ENCODE peak calls at places on chromosomes 2 and 18, in eight cellular contexts. N is mesothelial cell of epicardium, Y is retinal pigment epithelial cell, R is fibroblast of the aortic adventitia, S is SK-N-SH, H is astrocyte of the spinal cord, C is AG09309, Q is coronary artery. G is an unnamed sample.

GRCh38 chr2:216756435-216756834 is 61.1 kb upstream of the IGFBP5 start:
- DNase-seq in S (no peak), H (no peak), Q (no peak), C (no peak), N (no peak), R (no peak), Y (no peak), G (no peak)

GRCh38 chr2:69581774-69582581 is 61.6 kb downstream of the AAK1 start:
- DNase-seq in H (peak; percentile 25), R (peak; percentile 50), C (no peak), N (no peak), Y (no peak), S (no peak), Q (no peak), G (no peak)

GRCh38 chr18:51188024-51188701 is 9.3 kb downstream of the MEX3C start:
- DNase-seq in S (no peak), R (no peak), N (no peak), Y (no peak), H (no peak), Q (no peak), C (no peak), G (no peak)

GRCh38 chr18:23703057-23703986 is 14.1 kb downstream of the LAMA3 start:
- DNase-seq in N (no peak), Q (peak; percentile 33), Y (no peak), C (no peak), S (peak; percentile 67), R (peak; percentile 83), H (peak; percentile 73), G (no peak)

GRCh38 chr2:119711352-119711751 is 32.4 kb downstream of the TMEM177 start:
- DNase-seq in R (no peak), H (no peak), Y (no peak), S (no peak), C (no peak), N (no peak), Q (no peak), G (no peak)

GRCh38 chr18:3330622-3331021 is 68.7 kb downstream of the MYL12B start:
- DNase-seq in Y (no peak), H (no peak), S (no peak), Q (no peak), N (no peak), R (no peak), C (no peak), G (no peak)

GRCh38 chr2:176056411-176056810 is 27.4 kb downstream of the EVX2 start:
- DNase-seq in H (no peak), R (no peak), Y (no peak), N (no peak), Q (no peak), C (no peak), S (no peak), G (no peak)

GRCh38 chr18:50151876-50152275 is 43.1 kb downstream of the MYO5B start:
- DNase-seq in H (peak; percentile 13), C (no peak), S (no peak), Y (peak; percentile 35), Q (no peak), N (no peak), R (peak; percentile 22), G (no peak)

GRCh38 chr2:177495945-177496344 is 103.4 kb downstream of the AGPS start:
- DNase-seq in H (no peak), N (no peak), S (peak; percentile 13), C (no peak), Y (no peak), R (no peak), Q (no peak), G (no peak)

GRCh38 chr2:9355270-9355669 is 68.1 kb downstream of the ITGB1BP1 start:
- DNase-seq in S (no peak), C (no peak), Y (no peak), N (no peak), R (no peak), H (no peak), Q (no peak), G (no peak)

GRCh38 chr2:190625691-190626090 is 23.2 kb upstream of the NAB1 start:
- DNase-seq in H (no peak), S (no peak), R (no peak), Q (no peak), Y (no peak), N (no peak), C (no peak), G (no peak)

GRCh38 chr2:10873790-10874437 is 37.8 kb upstream of the KCNF1 start:
- DNase-seq in H (no peak), C (no peak), N (no peak), Y (no peak), Q (no peak), S (no peak), R (peak; percentile 8), G (no peak)

GRCh38 chr2:114968748-114969400 is 526.4 kb downstream of the DPP10 start:
- DNase-seq in C (no peak), Q (no peak), H (no peak), N (no peak), S (no peak), R (no peak), Y (no peak), G (no peak)
- TF ChIP-seq CTCF in C (no peak), Q (no peak), H (no peak), N (no peak), S (no peak), R (no peak), Y (no peak), G (no peak)

GRCh38 chr18:67269206-67269605 is 247.3 kb downstream of the DSEL start:
- DNase-seq in N (no peak), Q (no peak), H (no peak), S (no peak), R (no peak), C (no peak), Y (no peak), G (no peak)

GRCh38 chr18:67266246-67266570 is 250.3 kb downstream of the DSEL start:
- DNase-seq in C (no peak), H (no peak), N (no peak), Q (no peak), R (no peak), S (no peak), Y (no peak), G (no peak)

GRCh38 chr18:67266591-67267237 is 249.8 kb downstream of the DSEL start:
- DNase-seq in N (no peak), C (peak; percentile 28), H (peak; percentile 57), Y (no peak), R (peak; percentile 47), Q (no peak), S (no peak), G (no peak)

GRCh38 chr18:67268530-67268929 is 248.0 kb downstream of the DSEL start:
- DNase-seq in N (no peak), H (no peak), C (no peak), Q (no peak), S (no peak), Y (no peak), R (no peak), G (no peak)

DNA sequence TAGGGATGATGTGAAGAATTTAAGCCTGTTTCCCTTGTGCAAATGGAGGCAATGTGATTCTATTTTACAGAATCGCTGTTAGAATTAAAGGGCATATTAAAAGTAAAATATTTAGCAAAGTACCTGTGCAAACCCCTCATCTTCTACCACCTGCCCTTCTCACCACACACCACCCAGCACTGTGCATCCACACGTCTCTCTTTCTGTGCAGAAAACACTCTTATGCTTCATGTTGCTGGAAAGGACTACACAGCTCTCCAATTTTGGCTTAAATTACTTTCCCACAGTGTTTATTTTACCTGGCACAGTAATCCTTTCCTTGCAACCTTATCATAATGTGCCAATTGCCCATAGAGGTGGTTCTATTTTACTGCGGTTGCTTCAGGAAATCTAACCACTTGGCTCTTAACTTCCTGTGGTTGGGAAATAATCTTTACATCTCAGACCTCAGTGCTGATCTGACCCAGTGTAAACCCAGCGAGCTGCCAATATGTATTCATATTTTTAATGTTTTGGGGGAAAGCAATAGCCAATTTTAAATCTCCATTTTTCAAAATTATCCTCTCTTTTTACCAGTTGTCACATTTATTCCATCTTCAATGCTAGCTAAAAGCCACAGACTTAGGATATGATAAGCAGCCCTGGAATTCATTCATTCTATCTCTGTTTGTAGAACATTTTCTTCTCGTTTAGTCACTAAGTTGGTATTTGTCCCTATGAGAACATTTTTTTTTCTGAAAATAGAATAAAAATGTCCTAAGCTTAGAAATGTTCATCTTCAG is 250.9 kb downstream of the DSEL start:
- DNase-seq in Q (no peak), H (peak; percentile 94), S (no peak), Y (peak; percentile 20), N (no peak), C (peak; percentile 17), R (peak; percentile 94), G (no peak)
- TF ChIP-seq CTCF in Q (no peak), H (no peak), S (no peak), Y (no peak), N (no peak), C (no peak), R (no peak), G (no peak)

GRCh38 chr2:30883184-30883583 is 75.9 kb upstream of the CAPN13 start:
- DNase-seq in C (no peak), S (no peak), Y (no peak), N (no peak), R (no peak), Q (no peak), H (no peak), G (no peak)
- TF ChIP-seq CTCF in C (no peak), S (no peak), Y (no peak), N (no peak), R (no peak), Q (no peak), H (no peak), G (no peak)

DNA sequence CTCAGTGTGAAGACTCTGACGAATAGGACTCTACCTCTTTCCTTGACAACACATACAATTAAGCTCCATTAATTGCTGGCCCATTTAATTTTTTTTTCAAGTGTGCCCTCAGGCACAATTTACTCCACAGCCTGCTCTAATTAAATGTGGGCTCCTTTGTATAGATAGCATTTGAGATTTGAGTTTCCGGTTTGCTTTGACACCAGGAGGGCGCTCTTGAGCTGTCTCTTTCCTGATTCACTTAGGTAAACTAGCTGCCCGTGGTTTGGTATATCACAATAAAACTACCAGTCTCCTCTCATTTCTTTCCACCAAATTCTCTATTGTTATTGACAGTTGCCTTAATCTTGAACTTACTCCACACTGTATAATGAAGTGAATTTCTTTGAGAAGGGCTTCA is 666.0 kb downstream of the DSC3 start:
- DNase-seq in R (no peak), C (no peak), Y (no peak), Q (no peak), H (no peak), N (no peak), S (no peak), G (no peak)
- TF ChIP-seq CTCF in R (no peak), C (no peak), Y (peak; percentile 22), Q (no peak), H (peak; percentile 2), N (no peak), S (peak; percentile 44), G (no peak)

DNA sequence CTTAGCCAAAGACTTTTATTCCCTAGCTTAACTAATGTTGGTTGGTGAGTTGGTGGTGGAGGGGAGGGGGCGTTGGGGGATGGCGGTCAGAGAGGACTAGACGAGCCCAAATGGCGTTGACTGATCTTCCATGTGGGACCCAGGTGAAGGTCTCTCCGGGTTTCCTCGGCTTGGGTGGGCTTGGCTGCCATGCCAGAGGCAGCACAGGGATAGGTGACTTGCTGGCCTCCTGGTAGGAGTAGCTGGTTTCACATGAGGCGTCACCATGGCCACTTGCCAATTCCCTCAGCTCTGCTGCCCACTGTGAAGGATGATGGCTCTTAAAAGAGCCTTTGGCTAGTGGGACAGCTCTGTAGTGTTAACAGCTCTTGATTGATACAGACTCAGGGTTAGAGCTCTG is 1337.0 kb upstream of the FAM98A start:
- DNase-seq in Y (no peak), N (no peak), R (no peak), C (no peak), Q (no peak), H (no peak), S (no peak), G (no peak)
- TF ChIP-seq CTCF in Y (no peak), N (no peak), R (no peak), C (no peak), Q (no peak), H (no peak), S (no peak), G (no peak)

GRCh38 chr18:35777042-35777441 is 195.4 kb upstream of the RMP24 start:
- DNase-seq in S (no peak), N (no peak), R (no peak), Q (no peak), C (no peak), H (no peak), Y (no peak), G (no peak)
- TF ChIP-seq CTCF in S (no peak), N (no peak), R (no peak), Q (no peak), C (no peak), H (no peak), Y (no peak), G (no peak)

G was measured in thoracic aorta.